ENCODE peak calls at places on chromosome 12, in five cellular contexts. One of them, this sample, is unnamed.

GRCh38 chr12:76863005-76863670 is 15.7 kb downstream of the CSRP2 start:
- DNase-seq in H1: no peak
- DNase-seq in H9: no peak
- DNase-seq in IMR-90: peak
- DNase-seq in mesenchymal stem cell: peak
- DNase-seq in this sample: no peak

GRCh38 chr12:18703916-18704315 is 33.9 kb downstream of the PLCZ1 start:
- DNase-seq in mesenchymal stem cell: no peak
- DNase-seq in H9: no peak
- DNase-seq in IMR-90: no peak
- DNase-seq in H1: no peak
- DNase-seq in this sample: no peak

GRCh38 chr12:13680916-13681315 is 300.5 kb downstream of the GRIN2B start:
- DNase-seq in H9: no peak
- DNase-seq in H1: no peak
- DNase-seq in mesenchymal stem cell: no peak
- DNase-seq in IMR-90: no peak
- DNase-seq in this sample: no peak

GRCh38 chr12:1093166-1093751 is 102.2 kb downstream of the ERC1 start:
- DNase-seq in H9: no peak
- DNase-seq in H1: no peak
- DNase-seq in IMR-90: peak
- DNase-seq in mesenchymal stem cell: peak
- DNase-seq in this sample: peak

GRCh38 chr12:58576965-58577364 is 343.3 kb downstream of the LRIG3 start:
- DNase-seq in H1: no peak
- DNase-seq in mesenchymal stem cell: no peak
- DNase-seq in H9: no peak
- DNase-seq in IMR-90: no peak
- DNase-seq in this sample: no peak

GRCh38 chr12:68498736-68499135 is 112.0 kb upstream of the RAP1B start:
- DNase-seq in H1: no peak
- DNase-seq in mesenchymal stem cell: no peak
- DNase-seq in H9: peak
- DNase-seq in IMR-90: no peak
- DNase-seq in this sample: no peak

GRCh38 chr12:51171884-51172514 is 936 bp downstream of the TFCP2 start:
- DNase-seq in H9: peak
- DNase-seq in H1: no peak
- DNase-seq in mesenchymal stem cell: peak
- DNase-seq in IMR-90: peak
- DNase-seq in this sample: no peak

GRCh38 chr12:104974626-104975290 is 11.4 kb upstream of the NOPCHAP1 start:
- DNase-seq in H1: no peak
- DNase-seq in mesenchymal stem cell: peak
- DNase-seq in IMR-90: peak
- DNase-seq in H9: no peak
- DNase-seq in this sample: no peak

GRCh38 chr12:116666305-116666673 is 71.6 kb downstream of the SPRING1 start:
- DNase-seq in H1: no peak
- DNase-seq in mesenchymal stem cell: no peak
- DNase-seq in H9: no peak
- DNase-seq in IMR-90: no peak
- DNase-seq in this sample: no peak

GRCh38 chr12:93624595-93625294 is 52.3 kb downstream of the SOCS2 start:
- DNase-seq in H9: peak
- DNase-seq in H1: no peak
- DNase-seq in IMR-90: peak
- DNase-seq in mesenchymal stem cell: peak
- DNase-seq in this sample: no peak

GRCh38 chr12:108691995-108692808 is 39.1 kb downstream of the CORO1C start:
- DNase-seq in H9: no peak
- DNase-seq in IMR-90: peak
- DNase-seq in mesenchymal stem cell: peak
- DNase-seq in H1: no peak
- DNase-seq in this sample: no peak

GRCh38 chr12:9673404-9674225 is 4.1 kb downstream of the CLEC2D start:
- DNase-seq in H1: no peak
- DNase-seq in IMR-90: peak
- DNase-seq in mesenchymal stem cell: peak
- DNase-seq in H9: peak
- DNase-seq in this sample: no peak

GRCh38 chr12:108890208-108890607 is 10.3 kb downstream of the DAO start:
- DNase-seq in H1: no peak
- DNase-seq in H9: peak
- DNase-seq in IMR-90: peak
- DNase-seq in mesenchymal stem cell: peak
- DNase-seq in this sample: no peak

GRCh38 chr12:225012-225411 is 11.1 kb upstream of the SLC6A12 start:
- DNase-seq in H9: peak
- DNase-seq in mesenchymal stem cell: no peak
- DNase-seq in IMR-90: no peak
- DNase-seq in H1: no peak
- DNase-seq in this sample: no peak

GRCh38 chr12:12800406-12801180 is 12.6 kb upstream of the DDX47 start:
- DNase-seq in IMR-90: peak
- DNase-seq in mesenchymal stem cell: no peak
- DNase-seq in H1: no peak
- DNase-seq in H9: no peak
- DNase-seq in this sample: no peak

GRCh38 chr12:16093825-16094224 is 182.7 kb downstream of the DERA start:
- DNase-seq in H9: no peak
- DNase-seq in IMR-90: no peak
- DNase-seq in mesenchymal stem cell: no peak
- DNase-seq in H1: no peak
- DNase-seq in this sample: no peak

GRCh38 chr12:68638721-68639395 is 28.2 kb downstream of the RAP1B start:
- DNase-seq in IMR-90: no peak
- DNase-seq in mesenchymal stem cell: peak
- DNase-seq in H9: no peak
- DNase-seq in H1: no peak
- DNase-seq in this sample: no peak

GRCh38 chr12:32477714-32478113 is 78.4 kb downstream of the FGD4 start:
- DNase-seq in IMR-90: no peak
- DNase-seq in H9: no peak
- DNase-seq in mesenchymal stem cell: no peak
- DNase-seq in H1: no peak
- DNase-seq in this sample: no peak

GRCh38 chr12:123813349-123813748 is 51.2 kb downstream of the DNAH10 start:
- DNase-seq in H1: no peak
- DNase-seq in IMR-90: peak
- DNase-seq in H9: no peak
- DNase-seq in mesenchymal stem cell: no peak
- DNase-seq in this sample: no peak

GRCh38 chr12:107645630-107646333 is 39.8 kb upstream of the PWP1 start:
- DNase-seq in H9: peak
- DNase-seq in mesenchymal stem cell: no peak
- DNase-seq in IMR-90: no peak
- DNase-seq in H1: no peak
- DNase-seq in this sample: peak

GRCh38 chr12:52582489-52582888 is 8.8 kb upstream of the KRT74 start:
- DNase-seq in mesenchymal stem cell: no peak
- DNase-seq in IMR-90: no peak
- DNase-seq in H9: peak
- DNase-seq in H1: no peak
- DNase-seq in this sample: no peak

GRCh38 chr12:46459111-46459510 is 86.5 kb upstream of the SLC38A2 start:
- DNase-seq in H9: no peak
- DNase-seq in mesenchymal stem cell: peak
- DNase-seq in H1: no peak
- DNase-seq in IMR-90: peak
- DNase-seq in this sample: no peak

GRCh38 chr12:26281320-26281719 is 85.9 kb downstream of the SSPN start:
- DNase-seq in H1: no peak
- DNase-seq in H9: no peak
- DNase-seq in mesenchymal stem cell: no peak
- DNase-seq in IMR-90: no peak
- DNase-seq in this sample: no peak

GRCh38 chr12:59115995-59116394 is 195.7 kb upstream of the LRIG3 start:
- DNase-seq in mesenchymal stem cell: no peak
- DNase-seq in H1: no peak
- DNase-seq in H9: no peak
- DNase-seq in IMR-90: no peak
- DNase-seq in this sample: no peak

GRCh38 chr12:117441751-117442150 is 80.3 kb upstream of the NOS1 start:
- DNase-seq in mesenchymal stem cell: no peak
- DNase-seq in H9: peak
- DNase-seq in IMR-90: no peak
- DNase-seq in H1: no peak
- DNase-seq in this sample: no peak

GRCh38 chr12:109385339-109386078 is 37.8 kb downstream of the MYO1H start:
- DNase-seq in mesenchymal stem cell: peak
- DNase-seq in H9: no peak
- DNase-seq in H1: no peak
- DNase-seq in IMR-90: peak
- DNase-seq in this sample: peak

GRCh38 chr12:7937867-7938506 is 2.0 kb upstream of the SLC2A3 start:
- DNase-seq in mesenchymal stem cell: peak
- DNase-seq in H9: no peak
- DNase-seq in H1: no peak
- DNase-seq in IMR-90: no peak
- DNase-seq in this sample: no peak

GRCh38 chr12:102061096-102061555 is 665 bp downstream of the WASHC3 start:
- DNase-seq in H1: no peak
- DNase-seq in IMR-90: peak
- DNase-seq in mesenchymal stem cell: peak
- DNase-seq in H9: no peak
- DNase-seq in this sample: no peak

GRCh38 chr12:8639936-8640335 is 22.7 kb downstream of the MFAP5 start:
- DNase-seq in IMR-90: no peak
- DNase-seq in mesenchymal stem cell: no peak
- DNase-seq in H9: no peak
- DNase-seq in H1: no peak
- DNase-seq in this sample: no peak

DNA sequence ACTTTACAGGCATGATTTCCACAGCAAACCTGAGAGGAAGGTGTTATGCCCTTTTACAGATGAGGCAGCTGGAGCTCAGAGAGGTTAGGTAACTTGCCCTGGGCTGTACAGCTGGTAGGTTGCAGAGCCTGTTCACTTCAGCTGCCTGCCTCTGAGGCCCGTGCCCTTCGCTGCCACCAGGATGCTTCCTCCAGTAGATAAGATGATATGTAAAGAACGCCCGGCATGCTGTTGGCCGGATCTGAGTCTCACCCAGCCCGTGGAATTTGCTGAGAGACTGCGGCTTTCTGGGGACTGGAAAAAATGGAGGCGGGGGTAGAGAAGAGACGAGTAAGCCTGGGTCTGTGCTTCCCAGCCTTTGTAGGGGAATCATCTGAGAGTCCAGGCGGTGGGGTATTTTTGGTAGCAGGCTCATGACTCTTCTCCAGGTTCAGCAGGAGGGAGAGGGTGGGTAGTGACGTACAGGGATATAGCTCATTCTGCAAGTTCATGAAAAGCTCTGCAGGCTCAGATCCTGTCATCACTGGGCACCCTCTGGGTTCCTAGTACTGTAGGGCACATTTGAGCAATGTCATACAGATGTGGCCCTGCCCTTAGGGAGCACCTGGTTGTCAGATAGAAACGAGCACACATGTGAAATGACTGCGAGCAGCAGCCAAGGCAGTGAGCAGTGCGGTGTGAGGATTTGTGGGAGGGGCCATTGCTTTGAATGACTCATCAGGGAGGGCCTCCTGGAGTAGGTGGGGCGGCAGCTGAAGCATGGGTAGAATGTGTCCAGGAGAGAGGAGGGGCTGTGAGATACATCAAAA is 159.4 kb downstream of the TSPAN9 start:
- DNase-seq in mesenchymal stem cell: peak
- DNase-seq in IMR-90: peak
- DNase-seq in H1: no peak
- DNase-seq in H9: peak
- DNase-seq in this sample: no peak
- H3K9ac ChIP-seq in mesenchymal stem cell: no peak
- H3K9ac ChIP-seq in IMR-90: peak
- H3K9ac ChIP-seq in H1: no peak
- H3K9ac ChIP-seq in H9: no peak
- H3K9ac ChIP-seq in this sample: no peak

DNA sequence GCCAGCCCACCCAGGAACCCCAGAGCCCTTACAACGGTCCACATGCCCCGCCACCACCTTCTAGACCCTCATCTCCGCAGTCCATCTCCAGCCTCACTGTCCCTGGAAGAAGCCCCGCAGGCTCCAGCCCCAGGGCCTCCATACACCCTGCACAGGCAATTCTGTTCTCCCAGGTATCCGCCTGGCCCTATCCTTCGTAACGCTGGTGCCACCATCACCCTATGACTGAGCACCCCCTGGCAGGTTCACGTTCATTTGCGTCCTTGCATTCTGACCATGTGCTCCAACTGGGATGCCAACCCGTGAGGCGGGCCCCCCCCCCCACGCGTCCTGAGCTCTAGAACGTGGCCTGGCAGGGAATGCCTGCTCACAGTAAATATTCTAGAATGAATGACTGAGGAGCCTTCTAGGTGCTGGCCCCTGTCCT is 675 bp upstream of the SCARB1 start:
- DNase-seq in H1: no peak
- DNase-seq in IMR-90: no peak
- DNase-seq in H9: no peak
- DNase-seq in mesenchymal stem cell: no peak
- DNase-seq in this sample: no peak
- H4K91ac ChIP-seq in H1: peak
- H4K91ac ChIP-seq in IMR-90: peak
- H4K91ac ChIP-seq in H9: no peak
- H4K91ac ChIP-seq in mesenchymal stem cell: peak
- H4K91ac ChIP-seq in this sample: peak

GRCh38 chr12:54389139-54389508 is 4.6 kb upstream of the ZNF385A start:
- DNase-seq in H1: no peak
- DNase-seq in IMR-90: no peak
- DNase-seq in H9: no peak
- DNase-seq in mesenchymal stem cell: no peak
- DNase-seq in this sample: no peak
- H2AK5ac ChIP-seq in H1: no peak
- H2AK5ac ChIP-seq in IMR-90: no peak
- H2AK5ac ChIP-seq in H9: no peak
- H2AK5ac ChIP-seq in mesenchymal stem cell: no peak
- H2AK5ac ChIP-seq in this sample: peak

DNA sequence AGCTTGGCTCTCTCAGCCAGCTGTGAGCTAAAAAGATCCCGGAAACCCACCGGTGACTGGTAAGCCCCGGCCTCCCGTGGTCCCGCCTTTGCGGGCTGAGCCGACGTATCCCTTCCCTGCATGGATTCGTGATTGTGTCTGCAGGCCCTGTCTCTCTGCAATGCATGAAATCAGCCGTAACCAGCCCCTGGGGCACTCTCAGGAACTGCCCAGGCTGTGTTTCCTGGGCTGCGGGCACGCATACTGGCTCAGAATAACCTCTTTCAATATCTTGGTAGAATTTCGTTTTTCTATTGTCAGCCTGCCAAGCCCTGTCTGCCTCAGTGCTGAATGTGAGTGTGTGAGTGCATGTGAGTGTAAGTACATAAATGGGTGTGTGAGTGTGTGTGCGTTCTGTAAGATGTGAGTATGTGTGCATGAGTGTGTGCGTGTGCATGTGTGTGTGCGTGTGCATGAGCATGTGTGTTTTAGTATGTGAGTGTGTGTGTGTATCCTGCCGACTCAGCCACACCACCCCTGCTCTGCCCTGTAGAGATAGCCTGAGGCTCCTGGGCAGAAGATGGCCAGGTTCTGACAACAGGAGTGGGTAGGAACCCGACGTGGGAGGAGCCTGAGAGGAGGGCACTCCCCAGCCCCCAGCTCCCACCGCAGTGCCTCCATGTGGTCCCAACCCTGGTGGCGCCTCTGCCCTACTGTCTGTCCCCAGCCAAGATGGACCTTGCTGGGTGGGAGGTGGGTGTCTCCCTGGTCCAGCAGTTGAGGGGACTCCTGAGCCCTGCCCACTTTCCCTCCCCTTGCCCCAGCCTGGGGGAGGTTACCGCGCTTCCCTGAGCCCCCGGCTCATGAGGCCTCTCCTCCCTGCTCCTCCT is 268.8 kb downstream of the ADGRD1 start:
- DNase-seq in mesenchymal stem cell: no peak
- DNase-seq in H9: peak
- DNase-seq in H1: no peak
- DNase-seq in IMR-90: no peak
- DNase-seq in this sample: peak
- H3K9ac ChIP-seq in mesenchymal stem cell: no peak
- H3K9ac ChIP-seq in H9: no peak
- H3K9ac ChIP-seq in H1: no peak
- H3K9ac ChIP-seq in IMR-90: no peak
- H3K9ac ChIP-seq in this sample: no peak

This sample was measured in neuronal stem cell.